ENCODE peak calls at places on chromosomes 4 and X, in ten cellular contexts. Z, U, X, A, K, C, W, Q, G and J are unnamed samples.

GRCh38 chrX:13666836-13667235 is 13.9 kb downstream of the TCEANC start:
- DNase-seq in A (peak; percentile 48), U (no peak), W (peak; percentile 45), C (peak; percentile 52), K (no peak), Z (no peak), X (no peak), Q (peak; percentile 20), G (peak; percentile 54), J (no peak)

GRCh38 chrX:114581528-114582263 is 2.2 kb upstream of the HTR2C start:
- DNase-seq in G (no peak), Q (no peak), U (no peak), X (peak; percentile 30), Z (no peak), C (no peak), K (no peak), W (no peak), A (peak; percentile 4), J (no peak)

GRCh38 chr4:108937066-108937465 is 174.2 kb upstream of the ETNPPL start:
- DNase-seq in A (no peak), Q (no peak), K (no peak), W (no peak), X (no peak), G (no peak), U (no peak), Z (no peak), C (no peak), J (no peak)

GRCh38 chrX:144327515-144327914 is 443.6 kb downstream of the UBE2NL start:
- DNase-seq in C (no peak), W (peak; percentile 3), G (no peak), K (no peak), Q (no peak), U (no peak), A (no peak), X (no peak), Z (no peak), J (no peak)

GRCh38 chrX:149283853-149284252 is 221.3 kb downstream of the IDS start:
- DNase-seq in U (no peak), Z (no peak), K (no peak), A (no peak), X (no peak), W (no peak), G (no peak), C (no peak), Q (no peak), J (no peak)

GRCh38 chr4:959338-960139 is 13.8 kb downstream of the DGKQ start:
- DNase-seq in Z (no peak), W (no peak), U (no peak), X (peak; percentile 27), Q (no peak), C (no peak), A (no peak), G (no peak), K (peak; percentile 27), J (no peak)

GRCh38 chr4:144709793-144710525 is 64.0 kb downstream of the HHIP start:
- DNase-seq in X (no peak), U (no peak), C (peak; percentile 59), Q (no peak), G (peak; percentile 86), Z (no peak), W (peak; percentile 92), A (peak; percentile 41), K (no peak), J (no peak)

GRCh38 chr4:75708218-75708691 is 16.1 kb upstream of the USO1 start:
- DNase-seq in Q (no peak), U (no peak), C (no peak), A (no peak), G (no peak), Z (no peak), X (no peak), W (no peak), K (no peak), J (no peak)

GRCh38 chr4:25190407-25190806 is 30.2 kb upstream of the SEPSECS start:
- DNase-seq in W (no peak), K (no peak), X (no peak), C (no peak), G (no peak), U (no peak), Z (no peak), Q (no peak), A (no peak), J (no peak)

DNA sequence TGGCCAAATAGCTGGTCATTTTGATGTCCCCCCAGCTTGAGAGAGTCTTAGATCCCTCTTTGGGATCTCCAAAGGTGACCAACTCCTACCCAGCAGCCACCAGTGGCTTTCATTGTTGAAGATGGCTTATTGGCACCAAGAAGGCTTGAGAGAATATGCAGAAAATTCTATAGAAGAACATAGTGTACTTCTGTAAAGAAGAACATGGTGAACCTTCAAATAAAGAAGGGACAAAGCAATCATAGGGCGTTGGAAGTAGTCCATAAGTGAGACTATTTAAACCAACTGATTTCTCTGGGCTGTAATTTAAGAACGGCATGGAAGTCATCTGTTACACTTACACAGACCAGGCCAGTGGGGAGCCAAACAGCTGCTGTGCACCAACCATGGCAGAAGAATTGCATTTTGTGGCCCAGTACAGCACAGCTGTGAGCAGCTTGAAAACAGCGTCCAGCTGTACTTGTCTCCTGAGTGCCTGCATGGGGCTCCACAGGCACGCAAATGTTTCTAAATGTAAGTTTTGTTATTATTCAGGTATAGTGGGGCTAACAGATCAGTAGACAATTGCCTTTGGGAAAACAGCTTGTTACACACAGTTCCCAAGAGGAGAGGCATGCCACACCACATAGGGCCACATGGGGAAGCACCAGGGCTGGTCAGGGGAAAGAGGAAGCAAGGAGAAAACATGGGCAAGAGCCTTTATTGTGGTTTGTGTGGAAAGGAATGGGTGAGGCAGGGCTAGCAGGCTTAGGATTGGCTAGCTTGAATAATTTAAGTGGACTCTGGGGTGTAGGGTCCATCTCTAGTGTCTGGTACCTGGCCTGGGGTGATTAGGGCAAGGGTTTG is 125.0 kb downstream of the ARHGAP6 start:
- DNase-seq in G (no peak), K (no peak), Z (peak; percentile 39), W (no peak), C (peak; percentile 15), A (peak; percentile 29), X (no peak), U (no peak), Q (peak; percentile 25), J (no peak)
- TF ChIP-seq CTCF in G (peak; percentile 27), K (peak; percentile 8), Z (no peak), W (no peak), C (no peak), A (peak; percentile 26), X (no peak), U (no peak), Q (no peak), J (no peak)

GRCh38 chrX:153877571-153878261 is 8.3 kb downstream of the L1CAM start:
- DNase-seq in U (no peak), C (no peak), K (no peak), Z (no peak), G (no peak), W (no peak), A (no peak), Q (no peak), X (no peak), J (no peak)

GRCh38 chrX:153879741-153880439 is 6.1 kb downstream of the L1CAM start:
- DNase-seq in Z (no peak), U (no peak), K (no peak), X (no peak), A (no peak), W (no peak), G (no peak), C (no peak), Q (no peak), J (no peak)

GRCh38 chrX:153880440-153880815 is 5.5 kb downstream of the L1CAM start:
- DNase-seq in G (no peak), Q (no peak), A (no peak), K (no peak), W (no peak), Z (no peak), U (no peak), X (peak; percentile 39), C (no peak), J (no peak)

GRCh38 chrX:153878285-153878779 is 7.6 kb downstream of the L1CAM start:
- DNase-seq in U (no peak), Z (no peak), G (no peak), X (peak; percentile 33), K (no peak), Q (no peak), W (no peak), A (no peak), C (no peak), J (no peak)

DNA sequence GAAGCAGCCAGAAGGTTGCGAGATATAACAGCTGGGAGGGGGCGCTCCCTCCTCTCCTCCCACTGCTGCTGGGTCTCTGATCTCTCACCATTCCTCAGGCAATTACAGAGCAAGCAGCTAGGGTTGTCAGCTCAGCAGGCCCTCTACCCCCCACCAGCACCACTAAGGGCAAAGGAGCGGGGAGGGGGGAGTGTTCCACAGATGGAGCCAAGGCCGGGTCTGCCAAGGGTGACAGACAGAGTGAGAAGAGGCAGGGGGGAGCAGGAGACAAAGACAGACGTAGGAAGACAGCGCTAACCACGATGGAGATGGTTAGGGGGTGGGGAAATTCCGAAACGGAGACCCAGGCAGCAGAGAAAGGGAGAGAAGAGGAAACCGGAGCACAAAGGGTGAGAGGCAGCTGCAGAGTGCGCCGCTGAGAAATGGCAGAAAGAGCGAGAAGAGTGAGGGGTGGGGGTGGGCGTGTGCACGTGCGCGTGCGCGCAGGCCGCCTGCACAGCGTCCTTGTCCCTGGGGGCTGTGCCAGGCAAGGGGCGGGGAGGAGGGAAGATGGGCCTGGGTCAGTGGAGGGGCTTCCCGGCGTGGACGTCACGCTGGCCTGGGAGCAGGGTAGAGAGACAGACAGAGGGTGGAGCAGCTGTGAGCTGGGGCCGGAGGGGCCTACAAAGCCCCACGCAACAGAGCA is 6.9 kb downstream of the L1CAM start:
- DNase-seq in U (no peak), X (peak; percentile 81), Z (no peak), W (no peak), C (no peak), Q (no peak), A (no peak), G (no peak), K (no peak), J (no peak)
- TF ChIP-seq CTCF in U (no peak), X (no peak), Z (no peak), W (no peak), C (no peak), Q (no peak), A (no peak), G (no peak), K (no peak), J (no peak)

GRCh38 chrX:121336831-121337421 is 289.5 kb downstream of the GLUD2 start:
- DNase-seq in K (no peak), Q (no peak), Z (no peak), X (no peak), U (no peak), C (no peak), G (no peak), W (peak; percentile 67), A (no peak), J (no peak)

GRCh38 chrX:121333942-121334341 is 286.5 kb downstream of the GLUD2 start:
- DNase-seq in C (no peak), Z (no peak), G (no peak), K (no peak), W (no peak), U (no peak), A (no peak), X (no peak), Q (no peak), J (no peak)
- TF ChIP-seq CTCF in C (no peak), Z (no peak), G (no peak), K (no peak), W (no peak), U (no peak), A (no peak), X (peak; percentile 27), Q (peak; percentile 15), J (no peak)

DNA sequence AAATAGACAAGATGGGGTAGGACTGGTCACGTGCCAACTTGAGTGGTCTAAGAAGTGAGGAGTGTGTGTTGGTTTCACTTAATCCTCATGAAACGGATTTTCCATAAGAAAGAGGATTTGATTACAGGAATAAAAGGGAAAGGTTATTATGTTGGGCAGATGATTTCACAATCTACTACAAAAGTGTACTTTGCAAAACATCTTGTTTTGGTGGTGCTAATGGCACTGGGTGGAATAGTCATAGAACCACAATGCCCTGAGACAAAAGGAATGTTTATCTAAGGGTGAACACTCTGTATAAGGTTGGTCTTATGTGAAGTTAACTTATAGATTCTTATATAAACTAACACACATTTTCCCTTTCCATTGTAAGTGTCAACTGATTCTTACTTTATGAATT is 45.6 kb downstream of the GLUD2 start:
- DNase-seq in Z (no peak), C (no peak), G (no peak), X (no peak), U (no peak), Q (no peak), K (no peak), A (no peak), W (no peak), J (no peak)
- TF ChIP-seq CTCF in Z (no peak), C (no peak), G (no peak), X (no peak), U (no peak), Q (no peak), K (no peak), A (no peak), W (no peak), J (no peak)